ENCODE peak calls at places on chromosome 5, in four cellular contexts. V is endodermal cell, R is stomach, O is upper lobe of right lung. X is an unnamed sample. For H3K4me1 and H3K9me3, the result is how much of the 10 kb centered on the place peaks cover.

GRCh38 chr5:1513326-1514026 is 10.3 kb downstream of the LPCAT1 start:
- DNase-seq in V (no peak), R (peak), O (peak), X (peak)

GRCh38 chr5:103019804-103020203 is 100.1 kb downstream of the GIN1 start:
- DNase-seq in R (no peak), V (no peak), O (no peak), X (no peak)

GRCh38 chr5:155833282-155833681 is 493.7 kb upstream of the SGCD start:
- DNase-seq in R (no peak), V (no peak), O (no peak), X (no peak)

GRCh38 chr5:22541037-22541436 is 312.1 kb downstream of the CDH12 start:
- DNase-seq in O (no peak), V (no peak), R (no peak), X (no peak)

GRCh38 chr5:18270635-18271338 is 636.5 kb downstream of the TAF11L14 start:
- DNase-seq in R (no peak), V (no peak), O (no peak), X (no peak)

GRCh38 chr5:34571380-34572041 is 84.6 kb upstream of the RAI14 start:
- DNase-seq in R (no peak), O (no peak), V (no peak), X (no peak)

GRCh38 chr5:127404190-127404589 is 113.2 kb upstream of the PRRC1 start:
- DNase-seq in R (no peak), V (no peak), O (no peak), X (no peak)

GRCh38 chr5:80153586-80154126 is 102.2 kb downstream of the SERINC5 start:
- DNase-seq in R (no peak), V (peak), O (no peak), X (no peak)

GRCh38 chr5:137320056-137321045 is 178.8 kb downstream of the SPOCK1 start:
- DNase-seq in O (no peak), V (peak), R (peak), X (no peak)

GRCh38 chr5:180105827-180106312 is 34.3 kb upstream of the RNF130 start:
- DNase-seq in R (no peak), O (no peak), V (no peak), X (no peak)

GRCh38 chr5:101995585-101995984 is 300.5 kb downstream of the SLCO4C1 start:
- DNase-seq in V (no peak), O (no peak), R (no peak), X (no peak)

GRCh38 chr5:171166766-171167165 is 142.3 kb upstream of the TLX3 start:
- DNase-seq in R (no peak), V (no peak), O (no peak), X (no peak)

GRCh38 chr5:167937628-167938000 is 353.8 kb upstream of the WWC1 start:
- DNase-seq in V (no peak), R (no peak), O (no peak), X (no peak)

GRCh38 chr5:76790632-76791290 is 28.1 kb upstream of the F2RL1 start:
- DNase-seq in R (no peak), O (no peak), V (no peak), X (no peak)

GRCh38 chr5:90873033-90873517 is 314.5 kb downstream of the ADGRV1 start:
- DNase-seq in R (peak), O (no peak), V (no peak), X (no peak)

GRCh38 chr5:61184708-61185107 is 22.4 kb upstream of the SMIM15 start:
- DNase-seq in O (no peak), R (no peak), V (no peak), X (no peak)

GRCh38 chr5:42828661-42829060 is 17.0 kb upstream of the SELENOP start:
- DNase-seq in V (no peak), O (no peak), R (no peak), X (no peak)

GRCh38 chr5:76602094-76602726 is 21.0 kb downstream of the F2RL2 start:
- DNase-seq in O (no peak), V (no peak), R (no peak), X (no peak)

GRCh38 chr5:31781772-31782171 is 142.8 kb downstream of the PDZD2 start:
- DNase-seq in R (no peak), V (no peak), O (no peak), X (no peak)

GRCh38 chr5:134141346-134142050 is 27.0 kb downstream of the TCF7 start:
- DNase-seq in R (peak), V (peak), O (peak), X (peak)

GRCh38 chr5:16291474-16291873 is 111.9 kb upstream of the MARCHF11 start:
- DNase-seq in V (no peak), O (no peak), R (no peak), X (no peak)

GRCh38 chr5:83657807-83658206 is 62.8 kb downstream of the HAPLN1 start:
- DNase-seq in V (no peak), O (no peak), R (no peak), X (no peak)

GRCh38 chr5:149581931-149582768 is 852 bp downstream of the ARHGEF37 start:
- DNase-seq in V (peak), R (peak), O (no peak), X (no peak)

GRCh38 chr5:123807177-123807900 is 295.4 kb downstream of the CSNK1G3 start:
- DNase-seq in R (no peak), O (no peak), V (no peak), X (no peak)
- H3K4me1 ChIP-seq in R (under half), O (under half), V (under half), X (under half)

GRCh38 chr5:141373673-141374317 is at the start of gene PCDHGA6:
- DNase-seq in V (no peak), O (no peak), R (no peak), X (no peak)
- H3K9me3 ChIP-seq in V (half or more), O (under half), R (half or more), X (half or more)

DNA sequence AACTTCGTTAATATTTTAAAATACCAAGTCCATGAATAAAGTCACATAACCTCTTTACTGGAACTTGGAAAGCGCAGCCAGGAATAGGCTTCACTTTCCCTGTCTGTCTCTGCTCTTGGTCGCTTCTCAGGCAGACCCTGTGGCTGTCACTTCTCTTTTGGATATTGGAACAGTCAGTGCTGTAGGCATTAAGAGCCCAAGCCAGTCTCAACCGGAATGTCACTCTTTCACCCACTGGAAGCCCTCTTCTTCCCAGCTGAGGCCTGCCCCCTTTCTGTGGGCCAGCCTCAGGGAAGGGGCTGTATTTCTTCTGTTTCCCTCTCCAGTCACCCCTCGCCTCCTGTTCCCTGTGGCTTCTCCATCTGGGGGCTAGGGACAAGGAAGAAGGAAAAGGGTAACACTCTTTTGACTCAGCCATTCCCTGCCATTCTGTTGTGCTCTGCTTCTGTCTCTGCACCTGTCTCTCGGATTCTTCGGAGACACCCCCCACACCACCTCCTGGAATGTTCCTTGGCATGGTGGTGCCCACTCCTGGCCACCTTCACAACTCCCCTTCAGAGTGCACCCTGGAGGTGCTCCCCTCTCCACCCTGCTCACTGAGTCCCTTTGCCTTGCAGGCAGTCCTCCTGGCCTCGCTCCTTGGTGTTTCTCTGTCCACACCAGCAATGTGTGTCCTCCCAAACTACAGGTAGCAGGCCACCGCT is 103.4 kb downstream of the TRIO start:
- DNase-seq in R (no peak), V (no peak), O (no peak), X (no peak)
- H3K4me1 ChIP-seq in R (half or more), V (under half), O (under half), X (under half)

GRCh38 chr5:9035346-9035745 is 510.5 kb downstream of the SEMA5A start:
- DNase-seq in V (no peak), R (no peak), O (no peak), X (no peak)
- H3K9me3 ChIP-seq in V (under half), R (under half), O (under half), X (under half)

DNA sequence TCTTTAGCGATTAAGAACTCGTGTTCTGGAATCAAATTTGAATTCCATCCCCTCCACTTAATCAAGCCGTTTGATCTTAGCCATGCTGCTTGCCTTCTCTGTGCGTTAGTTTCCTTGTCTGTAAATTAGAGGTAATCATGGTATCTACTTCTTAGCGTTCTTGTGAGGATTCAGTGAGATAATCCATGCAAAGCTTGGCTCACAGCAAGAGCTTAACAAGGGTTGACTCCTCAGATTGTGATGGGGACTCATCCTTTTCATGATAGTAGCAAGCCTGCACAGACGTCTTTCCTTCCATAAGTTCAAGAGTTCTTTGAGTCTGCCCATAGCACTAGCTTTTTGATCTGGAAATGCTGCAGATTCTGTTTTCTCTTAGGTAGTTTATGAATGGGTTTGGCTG is 72.8 kb downstream of the TRIO start:
- DNase-seq in V (no peak), O (no peak), R (no peak), X (no peak)
- H3K4me1 ChIP-seq in V (under half), O (half or more), R (half or more), X (half or more)

DNA sequence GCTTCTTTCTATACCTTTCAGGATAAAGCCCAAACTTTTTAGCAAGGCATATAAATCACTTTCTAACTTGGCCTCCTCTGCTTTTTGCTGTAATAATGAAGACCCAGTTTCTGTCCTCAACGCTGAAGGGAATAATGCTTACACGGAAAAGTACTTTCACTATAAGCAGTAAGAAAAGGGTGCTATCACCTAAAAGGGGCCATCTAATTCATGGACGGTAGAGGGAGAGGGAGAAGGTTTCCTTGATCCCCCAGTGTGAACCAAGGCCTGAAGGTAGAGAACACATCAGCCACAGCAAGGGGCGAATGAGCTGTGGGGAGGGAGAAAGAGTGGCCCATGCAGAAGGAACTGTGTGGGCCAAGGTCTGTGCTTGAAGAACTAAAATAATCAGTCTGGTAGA is 417.7 kb upstream of the CLINT1 start:
- DNase-seq in R (no peak), V (no peak), O (no peak), X (no peak)
- H3K9me3 ChIP-seq in R (under half), V (under half), O (under half), X (under half)

GRCh38 chr5:45274241-45274640 is 421.9 kb downstream of the HCN1 start:
- DNase-seq in O (no peak), R (no peak), V (no peak), X (no peak)
- H3K4me1 ChIP-seq in O (under half), R (under half), V (under half), X (under half)

GRCh38 chr5:50320131-50320749 is 120.8 kb downstream of the EMB start:
- DNase-seq in O (no peak), V (no peak), R (no peak), X (no peak)
- H3K9me3 ChIP-seq in O (under half), V (half or more), R (under half), X (under half)

GRCh38 chr5:151200913-151201445 is 22.9 kb downstream of the CCDC69 start:
- DNase-seq in V (no peak), O (no peak), R (no peak), X (no peak)

GRCh38 chr5:151204051-151204450 is 19.8 kb downstream of the CCDC69 start:
- DNase-seq in V (no peak), R (no peak), O (no peak), X (no peak)

GRCh38 chr5:151208481-151208914 is 15.4 kb downstream of the CCDC69 start:
- DNase-seq in R (no peak), V (peak), O (no peak), X (peak)

GRCh38 chr5:151202381-151203139 is 21.3 kb downstream of the CCDC69 start:
- DNase-seq in R (no peak), V (no peak), O (no peak), X (no peak)

DNA sequence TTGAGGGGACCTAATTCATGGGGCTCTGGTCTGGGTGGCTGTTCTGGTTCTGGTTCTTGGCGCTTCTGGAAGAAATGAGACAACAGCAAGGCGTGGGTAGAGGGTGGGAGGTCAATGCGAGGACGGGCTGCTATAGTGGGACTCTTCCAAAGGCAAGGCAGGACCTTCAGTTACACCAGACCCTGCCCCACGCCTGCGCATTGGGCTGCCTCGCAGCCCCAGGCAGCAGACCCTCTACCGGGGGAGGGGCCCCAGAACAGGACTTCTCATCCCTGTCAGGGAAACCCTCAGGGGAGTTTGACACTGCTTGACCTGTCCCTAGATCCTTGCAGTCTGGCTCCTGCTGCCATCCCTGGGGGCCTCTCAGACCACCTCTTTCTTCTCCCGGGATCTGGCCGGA is 18.5 kb downstream of the CCDC69 start:
- DNase-seq in O (no peak), V (no peak), R (no peak), X (no peak)
- H3K4me1 ChIP-seq in O (under half), V (under half), R (under half), X (under half)